ENCODE peak calls at places on chromosomes 4 and X, in seven cellular contexts. F is GM13976; M is activated CD8-positive, alpha-beta T cell treated with anti-CD3 and anti-CD28 coated beads for 36 hours; E is esophagus squamous epithelium; K is colonic mucosa; J is endothelial cell; R is Peyer's patch. G is an unnamed sample.

GRCh38 chr4:97215426-97215825 is 927.9 kb downstream of the STPG2 start:
- DNase-seq in R (no peak), J (no peak), E (no peak), F (no peak), M (no peak), K (no peak), G (no peak)

GRCh38 chr4:89724716-89725115 is 112.2 kb downstream of the SNCA start:
- DNase-seq in J (no peak), M (no peak), F (no peak), R (no peak), E (no peak), K (no peak), G (peak; percentile 37)

GRCh38 chr4:10013722-10014121 is 7.6 kb downstream of the SLC2A9 start:
- DNase-seq in J (peak; percentile 71), K (peak; percentile 78), E (no peak), R (peak; percentile 80), F (peak; percentile 63), M (peak; percentile 77), G (peak; percentile 59)

GRCh38 chr4:153014460-153014859 is 78.3 kb downstream of the FHDC1 start:
- DNase-seq in K (no peak), R (peak; percentile 30), F (no peak), M (no peak), E (no peak), J (no peak), G (no peak)

GRCh38 chrX:9906919-9907318 is 60.2 kb upstream of the CLDN34 start:
- DNase-seq in R (no peak), J (peak; percentile 17), F (no peak), K (no peak), M (no peak), E (no peak), G (peak; percentile 74)

GRCh38 chr4:150589174-150589573 is 7.2 kb downstream of the MAB21L2 start:
- DNase-seq in M (no peak), K (no peak), J (no peak), R (no peak), E (no peak), F (no peak), G (no peak)

GRCh38 chrX:150848914-150849365 is 49.5 kb downstream of the CD99L2 start:
- DNase-seq in K (peak; percentile 36), E (no peak), R (no peak), F (no peak), J (no peak), M (peak; percentile 11), G (peak; percentile 97)

GRCh38 chr4:47827339-47828047 is 10.4 kb downstream of the CORIN start:
- DNase-seq in F (no peak), M (no peak), R (no peak), K (no peak), J (no peak), E (no peak), G (no peak)

GRCh38 chrX:116379854-116380253 is 56.6 kb upstream of the SLC6A14 start:
- DNase-seq in R (no peak), K (no peak), J (no peak), M (no peak), F (no peak), E (no peak), G (peak; percentile 77)

GRCh38 chr4:95450294-95450693 is 98.5 kb downstream of the UNC5C start:
- DNase-seq in R (no peak), K (no peak), M (no peak), F (no peak), J (no peak), E (no peak), G (no peak)

GRCh38 chr4:166017804-166018203 is 144.8 kb downstream of the TLL1 start:
- DNase-seq in K (no peak), E (no peak), F (no peak), J (no peak), R (no peak), M (no peak), G (no peak)

GRCh38 chrX:85859426-85859825 is 187.9 kb downstream of the CHM start:
- DNase-seq in F (no peak), M (no peak), R (no peak), K (no peak), E (no peak), J (no peak), G (no peak)

GRCh38 chr4:88216395-88216794 is 58.0 kb upstream of the ABCG2 start:
- DNase-seq in M (no peak), K (no peak), R (no peak), F (no peak), J (no peak), E (no peak), G (no peak)

GRCh38 chr4:6658635-6659075 is 18.2 kb downstream of the MRFAP1 start:
- DNase-seq in K (no peak), F (no peak), J (peak; percentile 42), M (peak; percentile 59), E (no peak), R (peak; percentile 52), G (no peak)

GRCh38 chr4:182320092-182320491 is 76.9 kb downstream of the TENM3 start:
- DNase-seq in R (no peak), M (no peak), E (no peak), J (no peak), K (no peak), F (no peak), G (no peak)

GRCh38 chr4:137367608-137368007 is 164.7 kb downstream of the PCDH18 start:
- DNase-seq in K (no peak), J (no peak), R (no peak), F (no peak), M (no peak), E (no peak), G (peak; percentile 74)

GRCh38 chr4:98521486-98521885 is 136.9 kb downstream of the TSPAN5 start:
- DNase-seq in M (no peak), F (no peak), R (no peak), J (no peak), K (no peak), E (no peak), G (no peak)

GRCh38 chrX:139086243-139086642 is 374.7 kb upstream of the FGF13 start:
- DNase-seq in F (no peak), J (no peak), E (no peak), K (no peak), M (no peak), R (no peak), G (peak; percentile 29)

GRCh38 chrX:149757206-149758067 is 16.4 kb upstream of the HSFX1 start:
- DNase-seq in F (no peak), M (no peak), K (peak; percentile 12), R (no peak), E (no peak), J (no peak), G (no peak)

GRCh38 chrX:56397636-56398035 is 165.5 kb downstream of the KLF8 start:
- DNase-seq in J (no peak), R (no peak), F (no peak), E (no peak), K (no peak), M (peak; percentile 54), G (no peak)

GRCh38 chr4:99998062-99998880 is 48.2 kb upstream of the H2AZ1 start:
- DNase-seq in M (peak; percentile 2), K (no peak), R (no peak), F (peak; percentile 25), J (no peak), E (no peak), G (peak; percentile 44)

GRCh38 chr4:2837904-2838496 is 5.6 kb upstream of the ADD1 start:
- DNase-seq in K (no peak), F (no peak), M (peak; percentile 83), E (no peak), J (no peak), R (peak; percentile 85), G (no peak)

GRCh38 chr4:2836391-2836859 is 7.2 kb upstream of the ADD1 start:
- DNase-seq in F (no peak), R (peak; percentile 44), J (no peak), K (no peak), E (no peak), M (no peak), G (no peak)

GRCh38 chr4:2839060-2839459 is 4.6 kb upstream of the ADD1 start:
- DNase-seq in K (no peak), F (no peak), E (no peak), R (no peak), M (no peak), J (no peak), G (no peak)

GRCh38 chr4:2835978-2836377 is 7.7 kb upstream of the ADD1 start:
- DNase-seq in R (peak; percentile 46), E (no peak), K (no peak), M (no peak), J (no peak), F (no peak), G (no peak)

GRCh38 chr4:2837110-2837903 is 6.3 kb upstream of the ADD1 start:
- DNase-seq in E (no peak), F (no peak), M (no peak), K (no peak), R (peak; percentile 44), J (no peak), G (no peak)
- TF ChIP-seq CTCF in E (no peak), F (no peak), M (no peak), K (no peak), R (no peak), J (no peak), G (no peak)

GRCh38 chrX:72299891-72300630 is 5.7 kb downstream of the CITED1 start:
- DNase-seq in J (no peak), R (no peak), F (no peak), E (no peak), M (no peak), K (no peak), G (no peak)
- TF ChIP-seq CTCF in J (no peak), R (no peak), F (no peak), E (no peak), M (no peak), K (no peak), G (no peak)

GRCh38 chrX:102863735-102864134 is 73.3 kb upstream of the RAB40AL start:
- DNase-seq in M (peak; percentile 88), K (peak; percentile 90), E (no peak), J (peak; percentile 80), R (peak; percentile 90), F (peak; percentile 43), G (peak; percentile 86)
- TF ChIP-seq CTCF in M (peak; percentile 64), K (peak; percentile 93), E (peak; percentile 81), J (peak; percentile 81), R (peak; percentile 66), F (peak; percentile 82), G (peak; percentile 90)

DNA sequence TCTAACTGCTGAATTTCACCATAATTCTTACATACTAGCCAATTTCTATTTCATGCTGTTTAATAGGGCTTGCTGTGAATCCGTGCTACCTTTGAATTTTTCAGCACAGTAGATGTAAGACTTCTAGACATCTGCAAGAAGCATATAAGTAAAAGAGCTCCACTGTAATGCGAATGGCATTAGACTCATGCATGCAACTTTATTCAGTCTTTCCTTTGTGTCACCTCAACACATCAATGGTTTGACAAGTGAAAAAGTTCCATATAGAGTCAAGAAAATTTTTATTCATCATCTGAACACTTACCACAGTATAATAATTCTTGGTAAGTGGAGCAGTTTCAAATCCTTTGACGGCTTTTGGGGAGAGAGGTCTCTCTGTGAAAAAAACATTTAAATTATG is 48.9 kb downstream of the ARHGEF6 start:
- DNase-seq in F (no peak), J (no peak), M (no peak), R (no peak), E (no peak), K (no peak), G (no peak)
- TF ChIP-seq CTCF in F (no peak), J (no peak), M (no peak), R (no peak), E (no peak), K (no peak), G (no peak)

G was measured in MCF 10A.